ENCODE peak calls at places on chromosomes 13 and 19, in eight cellular contexts. One of them, this sample, is unnamed.

GRCh38 chr19:39465956-39466747 is 14.5 kb upstream of the TIMM50 start:
- DNase-seq in EL: no peak
- DNase-seq in caudate nucleus: peak
- DNase-seq in SIG-M5: no peak
- DNase-seq in CD8-positive, alpha-beta memory T cell: no peak
- DNase-seq in effector memory CD8-positive, alpha-beta T cell: no peak
- DNase-seq in mucosa of gallbladder: no peak
- DNase-seq in right cardiac atrium: no peak
- DNase-seq in this sample: no peak

GRCh38 chr19:6476155-6476895 is 5.3 kb downstream of the DENND1C start:
- DNase-seq in EL: peak
- DNase-seq in effector memory CD8-positive, alpha-beta T cell: peak
- DNase-seq in caudate nucleus: peak
- DNase-seq in right cardiac atrium: no peak
- DNase-seq in CD8-positive, alpha-beta memory T cell: peak
- DNase-seq in SIG-M5: no peak
- DNase-seq in mucosa of gallbladder: peak
- DNase-seq in this sample: no peak

GRCh38 chr13:34048652-34049051 is 230.7 kb downstream of the RFC3 start:
- DNase-seq in EL: no peak
- DNase-seq in SIG-M5: no peak
- DNase-seq in mucosa of gallbladder: no peak
- DNase-seq in right cardiac atrium: no peak
- DNase-seq in CD8-positive, alpha-beta memory T cell: no peak
- DNase-seq in effector memory CD8-positive, alpha-beta T cell: no peak
- DNase-seq in caudate nucleus: no peak
- DNase-seq in this sample: no peak

GRCh38 chr13:110017379-110017778 is 231.0 kb upstream of the IRS2 start:
- DNase-seq in mucosa of gallbladder: no peak
- DNase-seq in EL: peak
- DNase-seq in caudate nucleus: no peak
- DNase-seq in right cardiac atrium: no peak
- DNase-seq in CD8-positive, alpha-beta memory T cell: no peak
- DNase-seq in effector memory CD8-positive, alpha-beta T cell: no peak
- DNase-seq in SIG-M5: no peak
- DNase-seq in this sample: no peak

GRCh38 chr13:110521296-110521680 is 40.2 kb downstream of the RAB20 start:
- DNase-seq in EL: no peak
- DNase-seq in mucosa of gallbladder: no peak
- DNase-seq in caudate nucleus: no peak
- DNase-seq in CD8-positive, alpha-beta memory T cell: no peak
- DNase-seq in right cardiac atrium: no peak
- DNase-seq in SIG-M5: no peak
- DNase-seq in effector memory CD8-positive, alpha-beta T cell: no peak
- DNase-seq in this sample: no peak

GRCh38 chr13:93698016-93698613 is 471.5 kb downstream of the GPC6 start:
- DNase-seq in effector memory CD8-positive, alpha-beta T cell: no peak
- DNase-seq in mucosa of gallbladder: no peak
- DNase-seq in right cardiac atrium: no peak
- DNase-seq in SIG-M5: no peak
- DNase-seq in CD8-positive, alpha-beta memory T cell: no peak
- DNase-seq in EL: no peak
- DNase-seq in caudate nucleus: no peak
- DNase-seq in this sample: no peak

GRCh38 chr13:73835138-73835721 is 299.0 kb downstream of the KLF12 start:
- DNase-seq in right cardiac atrium: no peak
- DNase-seq in CD8-positive, alpha-beta memory T cell: no peak
- DNase-seq in SIG-M5: no peak
- DNase-seq in effector memory CD8-positive, alpha-beta T cell: no peak
- DNase-seq in caudate nucleus: no peak
- DNase-seq in EL: peak
- DNase-seq in mucosa of gallbladder: no peak
- DNase-seq in this sample: no peak

GRCh38 chr13:99311137-99311536 is 3.9 kb upstream of the GPR183 start:
- DNase-seq in caudate nucleus: peak
- DNase-seq in EL: peak
- DNase-seq in right cardiac atrium: no peak
- DNase-seq in CD8-positive, alpha-beta memory T cell: no peak
- DNase-seq in mucosa of gallbladder: no peak
- DNase-seq in effector memory CD8-positive, alpha-beta T cell: no peak
- DNase-seq in SIG-M5: no peak
- DNase-seq in this sample: no peak

GRCh38 chr19:45075215-45076028 is 856 bp downstream of the ZNF296 start:
- DNase-seq in caudate nucleus: no peak
- DNase-seq in effector memory CD8-positive, alpha-beta T cell: peak
- DNase-seq in SIG-M5: peak
- DNase-seq in EL: peak
- DNase-seq in CD8-positive, alpha-beta memory T cell: peak
- DNase-seq in right cardiac atrium: peak
- DNase-seq in mucosa of gallbladder: peak
- DNase-seq in this sample: peak

GRCh38 chr13:112973577-112973951 is 4.5 kb downstream of the MCF2L start:
- DNase-seq in right cardiac atrium: no peak
- DNase-seq in effector memory CD8-positive, alpha-beta T cell: no peak
- DNase-seq in caudate nucleus: no peak
- DNase-seq in SIG-M5: no peak
- DNase-seq in EL: no peak
- DNase-seq in CD8-positive, alpha-beta memory T cell: no peak
- DNase-seq in mucosa of gallbladder: no peak
- DNase-seq in this sample: no peak

GRCh38 chr19:18223860-18224524 is 2.2 kb downstream of the PDE4C start:
- DNase-seq in EL: peak
- DNase-seq in caudate nucleus: no peak
- DNase-seq in mucosa of gallbladder: peak
- DNase-seq in SIG-M5: no peak
- DNase-seq in CD8-positive, alpha-beta memory T cell: no peak
- DNase-seq in effector memory CD8-positive, alpha-beta T cell: peak
- DNase-seq in right cardiac atrium: peak
- DNase-seq in this sample: no peak

GRCh38 chr13:43805071-43805468 is 18.3 kb upstream of the ENOX1 start:
- DNase-seq in mucosa of gallbladder: no peak
- DNase-seq in caudate nucleus: peak
- DNase-seq in CD8-positive, alpha-beta memory T cell: no peak
- DNase-seq in right cardiac atrium: no peak
- DNase-seq in EL: peak
- DNase-seq in effector memory CD8-positive, alpha-beta T cell: no peak
- DNase-seq in SIG-M5: no peak
- DNase-seq in this sample: no peak

GRCh38 chr19:16608290-16608704 is 19.7 kb downstream of the MED26 start:
- DNase-seq in right cardiac atrium: no peak
- DNase-seq in SIG-M5: peak
- DNase-seq in mucosa of gallbladder: peak
- DNase-seq in caudate nucleus: no peak
- DNase-seq in EL: peak
- DNase-seq in effector memory CD8-positive, alpha-beta T cell: no peak
- DNase-seq in CD8-positive, alpha-beta memory T cell: no peak
- DNase-seq in this sample: no peak

GRCh38 chr13:103299079-103299478 is 232.9 kb upstream of the SLC10A2 start:
- DNase-seq in CD8-positive, alpha-beta memory T cell: no peak
- DNase-seq in right cardiac atrium: no peak
- DNase-seq in effector memory CD8-positive, alpha-beta T cell: no peak
- DNase-seq in mucosa of gallbladder: no peak
- DNase-seq in caudate nucleus: no peak
- DNase-seq in SIG-M5: no peak
- DNase-seq in EL: no peak
- DNase-seq in this sample: no peak

GRCh38 chr19:28425431-28425931 is 787.5 kb downstream of the UQCRFS1 start:
- DNase-seq in mucosa of gallbladder: no peak
- DNase-seq in right cardiac atrium: no peak
- DNase-seq in SIG-M5: no peak
- DNase-seq in effector memory CD8-positive, alpha-beta T cell: no peak
- DNase-seq in caudate nucleus: no peak
- DNase-seq in EL: peak
- DNase-seq in CD8-positive, alpha-beta memory T cell: no peak
- DNase-seq in this sample: no peak

GRCh38 chr13:24074687-24075086 is 85.8 kb upstream of the SPATA13 start:
- DNase-seq in CD8-positive, alpha-beta memory T cell: no peak
- DNase-seq in SIG-M5: no peak
- DNase-seq in effector memory CD8-positive, alpha-beta T cell: no peak
- DNase-seq in right cardiac atrium: peak
- DNase-seq in caudate nucleus: peak
- DNase-seq in EL: no peak
- DNase-seq in mucosa of gallbladder: peak
- DNase-seq in this sample: no peak

GRCh38 chr13:45162194-45162593 is 38.7 kb downstream of the KCTD4 start:
- DNase-seq in CD8-positive, alpha-beta memory T cell: no peak
- DNase-seq in SIG-M5: no peak
- DNase-seq in EL: no peak
- DNase-seq in mucosa of gallbladder: no peak
- DNase-seq in caudate nucleus: no peak
- DNase-seq in effector memory CD8-positive, alpha-beta T cell: no peak
- DNase-seq in right cardiac atrium: no peak
- DNase-seq in this sample: no peak

GRCh38 chr13:27770809-27771208 is 21.5 kb upstream of the GSX1 start:
- DNase-seq in right cardiac atrium: no peak
- DNase-seq in EL: peak
- DNase-seq in mucosa of gallbladder: no peak
- DNase-seq in SIG-M5: no peak
- DNase-seq in effector memory CD8-positive, alpha-beta T cell: no peak
- DNase-seq in CD8-positive, alpha-beta memory T cell: no peak
- DNase-seq in caudate nucleus: no peak
- DNase-seq in this sample: no peak

GRCh38 chr13:105979586-105979985 is 555.9 kb downstream of the EFNB2 start:
- DNase-seq in CD8-positive, alpha-beta memory T cell: no peak
- DNase-seq in right cardiac atrium: no peak
- DNase-seq in caudate nucleus: no peak
- DNase-seq in effector memory CD8-positive, alpha-beta T cell: no peak
- DNase-seq in SIG-M5: no peak
- DNase-seq in EL: no peak
- DNase-seq in mucosa of gallbladder: no peak
- DNase-seq in this sample: no peak

GRCh38 chr13:60765700-60766411 is 368.8 kb downstream of the TDRD3 start:
- DNase-seq in CD8-positive, alpha-beta memory T cell: no peak
- DNase-seq in effector memory CD8-positive, alpha-beta T cell: no peak
- DNase-seq in right cardiac atrium: peak
- DNase-seq in mucosa of gallbladder: no peak
- DNase-seq in caudate nucleus: no peak
- DNase-seq in EL: no peak
- DNase-seq in SIG-M5: no peak
- DNase-seq in this sample: no peak

GRCh38 chr19:10237702-10238101 is 6.6 kb upstream of the S1PR2 start:
- DNase-seq in EL: no peak
- DNase-seq in effector memory CD8-positive, alpha-beta T cell: no peak
- DNase-seq in right cardiac atrium: no peak
- DNase-seq in SIG-M5: no peak
- DNase-seq in caudate nucleus: no peak
- DNase-seq in CD8-positive, alpha-beta memory T cell: no peak
- DNase-seq in mucosa of gallbladder: no peak
- DNase-seq in this sample: no peak

GRCh38 chr13:21020176-21020575 is 41.2 kb downstream of the LATS2 start:
- DNase-seq in EL: no peak
- DNase-seq in CD8-positive, alpha-beta memory T cell: no peak
- DNase-seq in caudate nucleus: no peak
- DNase-seq in mucosa of gallbladder: no peak
- DNase-seq in SIG-M5: no peak
- DNase-seq in right cardiac atrium: no peak
- DNase-seq in effector memory CD8-positive, alpha-beta T cell: no peak
- DNase-seq in this sample: no peak

GRCh38 chr13:111610077-111610476 is 289.6 kb downstream of the TEX29 start:
- DNase-seq in SIG-M5: no peak
- DNase-seq in right cardiac atrium: no peak
- DNase-seq in caudate nucleus: no peak
- DNase-seq in EL: no peak
- DNase-seq in CD8-positive, alpha-beta memory T cell: no peak
- DNase-seq in mucosa of gallbladder: no peak
- DNase-seq in effector memory CD8-positive, alpha-beta T cell: no peak
- DNase-seq in this sample: no peak

GRCh38 chr13:44079413-44080205 is 199.9 kb downstream of the LACC1 start:
- DNase-seq in EL: no peak
- DNase-seq in caudate nucleus: peak
- DNase-seq in CD8-positive, alpha-beta memory T cell: no peak
- DNase-seq in right cardiac atrium: no peak
- DNase-seq in mucosa of gallbladder: no peak
- DNase-seq in SIG-M5: no peak
- DNase-seq in effector memory CD8-positive, alpha-beta T cell: no peak
- DNase-seq in this sample: no peak

GRCh38 chr19:34662919-34663318 is 14.0 kb downstream of the SCGB2B2 start:
- DNase-seq in SIG-M5: no peak
- DNase-seq in effector memory CD8-positive, alpha-beta T cell: peak
- DNase-seq in EL: peak
- DNase-seq in right cardiac atrium: no peak
- DNase-seq in mucosa of gallbladder: no peak
- DNase-seq in caudate nucleus: no peak
- DNase-seq in CD8-positive, alpha-beta memory T cell: peak
- DNase-seq in this sample: peak

GRCh38 chr13:93726173-93727019 is 499.8 kb downstream of the GPC6 start:
- DNase-seq in EL: no peak
- DNase-seq in SIG-M5: no peak
- DNase-seq in CD8-positive, alpha-beta memory T cell: no peak
- DNase-seq in right cardiac atrium: no peak
- DNase-seq in caudate nucleus: no peak
- DNase-seq in mucosa of gallbladder: no peak
- DNase-seq in effector memory CD8-positive, alpha-beta T cell: no peak
- DNase-seq in this sample: no peak

This sample was measured in T-helper 1 cell.